ENCODE peak calls at places on chromosome 14, in nine cellular contexts. U, D, G, L, W, V, N, J and P are unnamed samples.

GRCh38 chr14:61329478-61330051 is 8.2 kb downstream of the PRKCH start:
- ATAC-seq in U (no peak), D (no peak), G (no peak), L (no peak), W (peak; percentile 76), V (no peak), N (no peak), J (no peak), P (no peak)

GRCh38 chr14:77936138-77936639 is 136.3 kb downstream of the ADCK1 start:
- ATAC-seq in U (peak; percentile 88), D (no peak), G (no peak), L (no peak), W (no peak), V (no peak), N (no peak), J (no peak), P (no peak)

GRCh38 chr14:74698471-74698870 is 14.4 kb downstream of the AREL1 start:
- ATAC-seq in U (no peak), D (no peak), G (no peak), L (no peak), W (no peak), V (no peak), N (no peak), J (no peak), P (no peak)

GRCh38 chr14:21891921-21892320 is 218.3 kb upstream of the OR4E1 start:
- ATAC-seq in U (no peak), D (no peak), G (no peak), L (no peak), W (no peak), V (no peak), N (no peak), J (no peak), P (no peak)

GRCh38 chr14:105056303-105056831 is 8.9 kb downstream of the GPR132 start:
- ATAC-seq in U (no peak), D (no peak), G (no peak), L (no peak), W (no peak), V (no peak), N (no peak), J (no peak), P (no peak)

GRCh38 chr14:34665785-34666425 is 36.0 kb upstream of the SNX6 start:
- ATAC-seq in U (no peak), D (peak; percentile 36), G (no peak), L (no peak), W (no peak), V (peak; percentile 72), N (peak; percentile 84), J (peak; percentile 87), P (peak; percentile 66)

GRCh38 chr14:41960316-41960715 is 353.6 kb downstream of the LRFN5 start:
- ATAC-seq in U (no peak), D (no peak), G (no peak), L (no peak), W (no peak), V (no peak), N (no peak), J (no peak), P (no peak)

GRCh38 chr14:96205994-96206392 is 1.4 kb downstream of the BDKRB2 start:
- ATAC-seq in U (no peak), D (no peak), G (no peak), L (no peak), W (no peak), V (no peak), N (peak; percentile 7), J (no peak), P (no peak)

GRCh38 chr14:98798099-98798498 is 473.9 kb downstream of the BCL11B start:
- ATAC-seq in U (no peak), D (no peak), G (no peak), L (peak; percentile 91), W (no peak), V (no peak), N (no peak), J (no peak), P (no peak)

DNA sequence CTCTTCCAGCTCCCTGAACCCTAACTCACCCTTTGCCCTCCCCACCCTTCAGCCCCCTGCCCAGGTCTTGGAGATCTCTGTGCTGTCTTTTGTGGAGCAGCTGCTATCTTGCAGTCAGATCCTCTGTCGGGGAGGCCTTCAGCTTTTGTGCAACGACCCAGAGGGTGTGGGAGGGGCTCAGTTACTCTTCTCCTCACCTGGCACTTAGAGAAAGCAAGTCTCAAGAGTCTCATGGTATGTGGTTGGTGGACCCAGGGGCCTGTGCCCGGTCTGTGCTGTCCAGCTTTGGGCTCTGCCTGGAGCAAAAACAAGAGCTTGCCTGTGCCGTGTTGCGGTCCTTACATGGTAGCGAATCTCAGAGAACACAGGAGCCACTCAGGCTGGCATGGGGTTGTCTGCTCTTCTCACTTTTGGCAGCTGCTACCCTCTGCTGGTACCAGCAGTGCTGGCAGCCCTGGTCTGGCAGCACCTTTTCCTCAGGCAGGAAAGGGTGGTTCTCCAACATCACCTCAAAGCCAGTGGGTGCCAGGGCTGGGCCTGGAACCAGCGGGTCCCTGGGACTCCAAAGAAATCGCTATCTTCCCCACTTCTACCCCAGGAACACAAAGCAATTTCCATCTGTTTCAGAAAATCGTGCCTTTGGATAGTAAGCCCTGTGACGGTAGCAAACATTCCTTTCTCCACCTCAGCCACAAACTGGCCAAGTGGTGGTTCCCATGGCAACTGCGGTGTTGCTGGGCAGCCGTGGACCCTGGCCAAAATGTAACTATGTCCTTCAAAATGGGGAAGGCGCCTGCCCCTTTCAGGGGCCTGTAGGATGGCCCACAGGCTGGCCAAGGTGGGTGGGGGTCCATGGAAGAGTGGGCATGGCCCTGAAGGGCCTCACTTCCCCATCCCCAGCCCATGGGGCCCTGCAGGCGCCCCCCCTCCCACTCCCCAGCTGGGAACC is 90.0 kb downstream of the RIN3 start:
- ATAC-seq in U (no peak), D (no peak), G (peak; percentile 55), L (no peak), W (peak; percentile 47), V (peak; percentile 93), N (peak; percentile 5), J (peak; percentile 57), P (peak; percentile 76)
- TF ChIP-seq CTCF in U (no peak), D (no peak), G (no peak), L (no peak), W (peak; percentile 21), V (peak; percentile 58), N (peak; percentile 32), J (peak; percentile 38), P (peak; percentile 53)

GRCh38 chr14:31026395-31027096 is 367 bp upstream of the STRN3 start:
- ATAC-seq in U (peak; percentile 93), D (peak; percentile 86), G (peak; percentile 92), L (peak; percentile 95), W (peak; percentile 94), V (peak; percentile 99), N (peak; percentile 96), J (peak; percentile 96), P (peak; percentile 98)
- TF ChIP-seq POLR2A in U (no peak), D (peak; percentile 58), G (peak; percentile 22), L (peak; percentile 89), W (peak; percentile 63), V (no peak), N (peak; percentile 67), J (no peak), P (peak; percentile 58)

GRCh38 chr14:71600309-71600708 is 331.9 kb upstream of the RGS6 start:
- ATAC-seq in U (no peak), D (no peak), G (no peak), L (no peak), W (no peak), V (no peak), N (no peak), J (no peak), P (no peak)

GRCh38 chr14:71595441-71595840 is 336.8 kb upstream of the RGS6 start:
- ATAC-seq in U (no peak), D (no peak), G (no peak), L (no peak), W (no peak), V (no peak), N (no peak), J (no peak), P (no peak)

GRCh38 chr14:71597289-71597920 is 334.8 kb upstream of the RGS6 start:
- ATAC-seq in U (no peak), D (no peak), G (no peak), L (no peak), W (peak; percentile 51), V (no peak), N (no peak), J (no peak), P (no peak)

GRCh38 chr14:71594828-71595227 is 337.4 kb upstream of the RGS6 start:
- ATAC-seq in U (peak; percentile 77), D (no peak), G (no peak), L (no peak), W (no peak), V (peak; percentile 32), N (peak; percentile 62), J (no peak), P (no peak)

GRCh38 chr14:71597955-71598659 is 334.1 kb upstream of the RGS6 start:
- ATAC-seq in U (no peak), D (no peak), G (no peak), L (no peak), W (peak; percentile 94), V (no peak), N (no peak), J (no peak), P (no peak)
- H3K27ac ChIP-seq in U (no peak overlapping the region), D (no peak overlapping the region), G (no peak overlapping the region), L (no peak overlapping the region), W (peak overlapping the region; percentile 71), V (no peak overlapping the region), N (no peak overlapping the region), J (no peak overlapping the region), P (no peak overlapping the region)

GRCh38 chr14:89416002-89416995 is 734 bp downstream of the FOXN3 start:
- ATAC-seq in U (peak; percentile 87), D (peak; percentile 80), G (peak; percentile 77), L (peak; percentile 84), W (peak; percentile 85), V (peak; percentile 92), N (peak; percentile 81), J (peak; percentile 93), P (peak; percentile 85)

GRCh38 chr14:89417111-89417468 is at the start of gene FOXN3:
- ATAC-seq in U (peak; percentile 58), D (peak; percentile 74), G (peak; percentile 63), L (peak; percentile 84), W (peak; percentile 51), V (peak; percentile 77), N (peak; percentile 82), J (peak; percentile 59), P (peak; percentile 84)

GRCh38 chr14:89418976-89419375 is 1.9 kb upstream of the FOXN3 start:
- ATAC-seq in U (no peak), D (no peak), G (no peak), L (no peak), W (no peak), V (no peak), N (no peak), J (no peak), P (no peak)

GRCh38 chr14:89418452-89418851 is 1.4 kb upstream of the FOXN3 start:
- ATAC-seq in U (no peak), D (no peak), G (no peak), L (no peak), W (no peak), V (peak; percentile 1), N (no peak), J (no peak), P (no peak)

DNA sequence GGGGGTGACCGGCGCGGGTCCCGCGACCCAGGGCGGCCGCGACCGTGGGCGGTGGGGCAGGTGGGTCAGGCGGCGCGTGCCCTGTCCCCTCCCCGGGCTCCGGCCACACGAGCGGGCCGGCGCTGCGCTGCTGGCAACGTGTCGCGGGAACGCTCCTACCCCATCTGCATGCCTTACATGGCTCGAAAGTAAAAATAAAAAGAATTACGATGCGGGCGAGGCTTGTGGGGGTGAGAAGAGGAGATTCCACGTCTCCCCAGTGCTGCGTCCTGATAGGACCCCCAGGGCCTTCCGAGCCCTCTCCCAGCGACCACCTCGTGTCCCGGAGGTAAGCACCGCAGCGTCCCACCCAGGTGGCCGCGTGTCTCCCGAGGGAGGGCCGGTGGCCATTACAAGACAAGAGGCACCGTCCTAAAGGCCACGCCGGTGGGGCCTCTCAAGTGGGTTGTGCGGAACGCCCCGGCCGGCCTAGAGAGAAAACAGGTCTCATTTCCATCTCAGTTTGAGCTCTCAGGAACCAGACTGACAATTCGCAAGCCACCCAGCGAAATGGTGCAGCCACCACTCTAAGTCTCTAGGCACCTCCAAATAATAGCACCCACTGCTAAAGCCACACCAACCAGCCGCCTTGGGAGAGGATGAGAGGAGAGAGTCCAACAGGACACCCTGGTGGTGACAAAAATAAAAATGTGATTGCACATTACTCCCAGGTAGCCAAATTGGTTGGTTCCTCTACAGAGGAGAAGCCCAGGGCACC is 614 bp upstream of the FOXN3 start:
- ATAC-seq in U (peak; percentile 64), D (peak; percentile 67), G (peak; percentile 66), L (peak; percentile 47), W (peak; percentile 79), V (peak; percentile 56), N (peak; percentile 36), J (peak; percentile 77), P (peak; percentile 64)
- TF ChIP-seq CTCF in U (peak; percentile 60), D (peak; percentile 52), G (peak; percentile 43), L (peak; percentile 68), W (peak; percentile 59), V (peak; percentile 51), N (peak; percentile 36), J (peak; percentile 43), P (peak; percentile 64)